ENCODE peak calls at places on chromosomes 7 and 10, in six cellular contexts. I is M059J; B is activated T-helper 1 cell treated with anti-CD3 and anti-CD28 coated beads, Interleukin-12 subunit alpha, Interleukin-12 subunit beta, Interleukin-2, Interleukin-4 antibody, amounts not matched to agents 30 ng/mL and 10 ng/mL and 1 ng/mL, durations not matched to agents 14 hours and 24 hours and 36 hours; C is neural crest cell; V is RPMI8226; X is HTR-8/SVneo. D is an unnamed sample.
A peak's percentile ranks its signal among the peaks of the same experiment; 100 is the strongest.

GRCh38 chr10:73998623-73999622 is 1.0 kb downstream of the VCL start:
- DNase-seq in B (no peak), C (peak; percentile 50), V (peak; percentile 16), I (peak; percentile 95), X (peak; percentile 79), D (peak; percentile 59)

GRCh38 chr7:17367502-17367901 is 69.0 kb downstream of the AHR start:
- DNase-seq in C (no peak), V (no peak), X (no peak), B (no peak), I (no peak), D (no peak)

GRCh38 chr10:72072046-72072445 is 16.3 kb downstream of the SPOCK2 start:
- DNase-seq in B (no peak), C (no peak), I (no peak), V (no peak), X (no peak), D (no peak)

GRCh38 chr7:151814400-151814914 is 62.5 kb downstream of the PRKAG2 start:
- DNase-seq in X (no peak), C (peak; percentile 11), V (no peak), B (no peak), I (no peak), D (no peak)

GRCh38 chr10:105594301-105594700 is 953.2 kb downstream of the SORCS3 start:
- DNase-seq in I (no peak), X (no peak), V (no peak), C (no peak), B (no peak), D (no peak)

GRCh38 chr7:155208681-155209477 is 88.8 kb upstream of the INSIG1 start:
- DNase-seq in C (no peak), I (peak; percentile 83), V (no peak), B (no peak), X (no peak), D (no peak)

GRCh38 chr10:42973870-42974692 is 102.8 kb upstream of the RET start:
- DNase-seq in C (no peak), V (no peak), X (no peak), I (no peak), B (no peak), D (no peak)

GRCh38 chr7:151626422-151627115 is 106.9 kb upstream of the RHEB start:
- DNase-seq in V (peak; percentile 25), B (no peak), C (no peak), X (no peak), I (peak; percentile 62), D (peak; percentile 78)

GRCh38 chr7:5620459-5620881 is 161.0 kb downstream of the RNF216 start:
- DNase-seq in C (no peak), V (no peak), I (no peak), X (no peak), B (no peak), D (no peak)

GRCh38 chr10:122326385-122326784 is 48.1 kb upstream of the PLEKHA1 start:
- DNase-seq in X (no peak), I (no peak), C (no peak), V (peak; percentile 11), B (no peak), D (no peak)

GRCh38 chr7:143263266-143264195 is at the start of gene GSTK1:
- DNase-seq in X (peak; percentile 75), V (peak; percentile 85), C (peak; percentile 55), B (peak; percentile 81), I (peak; percentile 75), D (peak; percentile 91)

GRCh38 chr10:4646546-4646945 is 179.5 kb upstream of the AKR1E2 start:
- DNase-seq in V (no peak), B (no peak), C (no peak), X (no peak), I (no peak), D (no peak)

GRCh38 chr10:122514045-122514840 is 46.3 kb upstream of the DMBT1 start:
- DNase-seq in I (no peak), X (no peak), V (no peak), B (no peak), C (no peak), D (no peak)